ENCODE peak calls at places on chromosomes 7 and 10, in eight cellular contexts. H, J, Z, F, P, O, I and D are unnamed samples.

GRCh38 chr10:118698421-118698820 is 56.3 kb downstream of the CACUL1 start:
- DNase-seq in H (no peak), F (no peak), Z (peak; percentile 72), I (no peak), O (no peak), P (peak; percentile 13), J (peak; percentile 11), D (no peak)

GRCh38 chr10:114520453-114520852 is 116.2 kb upstream of the AFAP1L2 start:
- DNase-seq in P (no peak), F (no peak), J (peak; percentile 81), Z (peak; percentile 92), O (no peak), H (no peak), I (no peak), D (no peak)

GRCh38 chr10:95333997-95334792 is 43.4 kb upstream of the PDLIM1 start:
- DNase-seq in P (peak; percentile 57), Z (peak; percentile 98), F (peak; percentile 98), I (peak; percentile 88), H (peak; percentile 28), O (no peak), J (peak; percentile 35), D (no peak)

GRCh38 chr7:33674804-33675411 is 230.4 kb upstream of the BMPER start:
- DNase-seq in F (no peak), Z (no peak), P (no peak), O (no peak), I (no peak), J (no peak), H (no peak), D (no peak)

GRCh38 chr10:72250666-72251065 is 23.1 kb upstream of the DDIT4 start:
- DNase-seq in P (peak; percentile 38), O (no peak), H (peak; percentile 25), F (peak; percentile 78), Z (peak; percentile 82), J (no peak), I (peak; percentile 51), D (no peak)

GRCh38 chr10:100481462-100482081 is 18.8 kb downstream of the WNT8B start:
- DNase-seq in O (peak; percentile 94), H (peak; percentile 86), P (peak; percentile 92), Z (peak; percentile 81), I (peak; percentile 82), F (peak; percentile 89), J (peak; percentile 89), D (peak; percentile 79)

GRCh38 chr10:62916157-62916603 is 100.0 kb upstream of the EGR2 start:
- DNase-seq in P (no peak), Z (peak; percentile 25), J (no peak), I (no peak), H (no peak), F (no peak), O (no peak), D (no peak)

GRCh38 chr7:76020031-76020714 is 25.8 kb upstream of the TMEM120A start:
- DNase-seq in O (peak; percentile 71), P (peak; percentile 83), Z (peak; percentile 54), J (peak; percentile 77), F (peak; percentile 77), I (peak; percentile 76), H (peak; percentile 62), D (peak; percentile 69)

GRCh38 chr10:36608251-36608650 is 517.1 kb upstream of the ANKRD30A start:
- DNase-seq in Z (peak; percentile 67), O (no peak), P (no peak), F (no peak), I (no peak), H (no peak), J (no peak), D (no peak)

GRCh38 chr7:66348959-66349358 is 143.8 kb downstream of the TPST1 start:
- DNase-seq in O (no peak), I (no peak), F (no peak), J (no peak), Z (no peak), H (no peak), P (no peak), D (no peak)

GRCh38 chr7:141585592-141586510 is 34.6 kb downstream of the AGK start:
- DNase-seq in O (no peak), P (no peak), H (no peak), F (no peak), I (no peak), Z (peak; percentile 95), J (peak; percentile 41), D (no peak)

GRCh38 chr10:112332509-112333228 is 41.2 kb upstream of the ACSL5 start:
- DNase-seq in I (no peak), O (no peak), P (peak; percentile 35), F (peak; percentile 40), J (no peak), Z (no peak), H (peak; percentile 22), D (no peak)

GRCh38 chr10:86366902-86367338 is 325 bp upstream of the GRID1 start:
- DNase-seq in Z (no peak), I (no peak), H (no peak), F (no peak), J (no peak), O (no peak), P (no peak), D (no peak)

GRCh38 chr7:139902436-139903102 is 73.5 kb downstream of the TBXAS1 start:
- DNase-seq in O (no peak), H (no peak), Z (peak; percentile 39), I (no peak), F (no peak), P (no peak), J (no peak), D (no peak)

GRCh38 chr10:69958232-69958902 is 94.3 kb upstream of the MACROH2A2 start:
- DNase-seq in I (no peak), O (peak; percentile 59), Z (peak; percentile 53), H (no peak), J (peak; percentile 82), F (no peak), P (no peak), D (no peak)

GRCh38 chr7:12397671-12398070 is 6.0 kb downstream of the VWDE start:
- DNase-seq in P (no peak), F (no peak), J (no peak), I (no peak), Z (no peak), H (no peak), O (no peak), D (no peak)

GRCh38 chr10:22002531-22003110 is 909 bp downstream of the DNAJC1 start:
- DNase-seq in P (no peak), Z (peak; percentile 63), F (no peak), H (peak; percentile 24), J (no peak), O (no peak), I (no peak), D (no peak)

GRCh38 chr7:46129831-46130230 is 208.8 kb upstream of the IGFBP3 start:
- DNase-seq in P (no peak), I (no peak), Z (no peak), H (no peak), J (no peak), F (no peak), O (no peak), D (no peak)

GRCh38 chr7:70923086-70923845 is 208.7 kb upstream of the GALNT17 start:
- DNase-seq in Z (no peak), H (no peak), P (no peak), O (no peak), F (no peak), I (no peak), J (no peak), D (no peak)

DNA sequence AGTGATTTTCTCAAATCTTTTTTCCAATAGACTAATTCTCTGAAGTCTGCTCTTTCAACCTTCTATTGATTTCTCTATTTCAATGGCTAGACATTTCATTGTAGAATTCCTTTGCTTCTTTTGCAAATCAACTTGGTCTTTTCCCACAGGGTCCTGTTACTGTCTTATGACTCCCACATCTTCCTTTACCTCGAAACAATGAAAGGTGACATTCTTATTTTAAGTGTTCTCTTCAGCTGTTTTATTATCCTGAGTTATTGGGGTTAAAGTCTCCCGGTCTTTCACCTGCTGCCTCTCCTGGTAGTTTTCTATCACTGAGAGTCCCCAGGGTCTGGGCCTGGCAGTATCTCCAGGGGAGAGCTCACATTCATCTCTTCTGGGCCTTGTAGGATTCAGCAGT is 95.7 kb downstream of the HECW1 start:
- DNase-seq in F (no peak), O (no peak), H (no peak), P (no peak), Z (no peak), I (no peak), J (no peak), D (no peak)
- H3K27ac ChIP-seq in F (no peak overlapping the region), O (peak overlapping the region; percentile 52), H (no peak overlapping the region), P (no peak overlapping the region), Z (no peak overlapping the region), I (no peak overlapping the region), J (no peak overlapping the region), D (no peak overlapping the region)

GRCh38 chr10:61543831-61544230 is 90.7 kb upstream of the TMEM26 start:
- DNase-seq in I (no peak), P (no peak), J (no peak), O (no peak), Z (no peak), F (no peak), H (no peak), D (no peak)
- H3K27ac ChIP-seq in I (no peak overlapping the region), P (no peak overlapping the region), J (no peak overlapping the region), O (no peak overlapping the region), Z (no peak overlapping the region), F (no peak overlapping the region), H (no peak overlapping the region), D (no peak overlapping the region)

GRCh38 chr10:121574519-121575170 is 23.6 kb downstream of the FGFR2 start:
- DNase-seq in Z (no peak), P (no peak), H (peak; percentile 55), I (no peak), F (no peak), J (no peak), O (no peak), D (no peak)
- H3K27ac ChIP-seq in Z (no peak overlapping the region), P (peak overlapping the region; percentile 10), H (peak overlapping the region; percentile 46), I (no peak overlapping the region), F (no peak overlapping the region), J (no peak overlapping the region), O (peak overlapping the region; percentile 1), D (no peak overlapping the region)

GRCh38 chr10:32878646-32879045 is 79.4 kb downstream of the ITGB1 start:
- DNase-seq in F (no peak), Z (no peak), P (no peak), J (no peak), I (no peak), O (no peak), H (no peak), D (no peak)
- H3K27ac ChIP-seq in F (no peak overlapping the region), Z (no peak overlapping the region), P (no peak overlapping the region), J (no peak overlapping the region), I (no peak overlapping the region), O (no peak overlapping the region), H (no peak overlapping the region), D (no peak overlapping the region)

DNA sequence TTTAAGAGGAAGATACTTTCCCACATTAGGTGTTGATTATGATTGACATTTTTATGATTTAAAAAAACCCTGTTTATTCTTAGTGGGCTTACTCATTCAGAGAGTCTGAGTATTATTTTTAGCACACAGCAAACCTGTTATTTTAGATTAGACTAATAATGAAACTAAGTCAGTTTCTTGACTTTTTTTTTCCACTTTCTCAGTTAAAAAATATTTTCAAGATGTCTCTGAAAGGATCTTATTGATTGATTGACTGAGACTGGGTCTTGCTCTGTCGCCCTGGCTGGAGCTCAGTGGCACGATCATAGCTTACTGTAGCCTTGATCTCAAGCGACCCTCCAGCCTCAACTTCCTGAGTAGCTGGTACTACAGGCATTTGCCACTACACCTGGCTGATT is 20.4 kb upstream of the INPP5F start:
- DNase-seq in H (no peak), O (no peak), P (no peak), I (no peak), F (no peak), Z (no peak), J (no peak), D (no peak)
- H3K27ac ChIP-seq in H (no peak overlapping the region), O (no peak overlapping the region), P (no peak overlapping the region), I (no peak overlapping the region), F (no peak overlapping the region), Z (no peak overlapping the region), J (no peak overlapping the region), D (no peak overlapping the region)